ENCODE peak calls at places on chromosomes 1 and 21, in six cellular contexts. P is ovary, D is H1, A is heart left ventricle, X is transverse colon, J is K562. B is an unnamed sample. For H3K36me3, the result is how much of the 10 kb centered on the place peaks cover.

GRCh38 chr1:117290855-117291254 is 76.4 kb upstream of the MAN1A2 start:
- DNase-seq in P (no peak), D (no peak), A (no peak), X (no peak), J (no peak), B (no peak)

GRCh38 chr1:20357796-20358195 is 67.1 kb downstream of the VWA5B1 start:
- DNase-seq in P (no peak), D (no peak), A (no peak), X (no peak), J (no peak), B (peak)

GRCh38 chr21:41369105-41369914 is 7.5 kb downstream of the MX2 start:
- DNase-seq in P (peak), D (no peak), A (peak), X (no peak), J (no peak), B (peak)

GRCh38 chr1:75305051-75305450 is 170.9 kb downstream of the LHX8 start:
- DNase-seq in P (no peak), D (no peak), A (no peak), X (no peak), J (no peak), B (no peak)

GRCh38 chr1:175599212-175599681 is 144.1 kb downstream of the TNR start:
- DNase-seq in P (no peak), D (no peak), A (no peak), X (peak), J (no peak), B (peak)

GRCh38 chr1:12144236-12144635 is 22.6 kb upstream of the TNFRSF1B start:
- DNase-seq in P (peak), D (no peak), A (no peak), X (peak), J (no peak), B (peak)

GRCh38 chr1:22545126-22545525 is 18.2 kb upstream of the EPHA8 start:
- DNase-seq in P (no peak), D (no peak), A (no peak), X (no peak), J (no peak), B (no peak)

GRCh38 chr1:222910699-222911098 is 95.9 kb downstream of the DISP1 start:
- DNase-seq in P (no peak), D (no peak), A (no peak), X (no peak), J (no peak), B (no peak)

GRCh38 chr1:192826791-192827477 is 18.1 kb downstream of the RGS2 start:
- DNase-seq in P (no peak), D (no peak), A (no peak), X (no peak), J (no peak), B (no peak)

GRCh38 chr1:72296481-72296880 is 14.1 kb upstream of the NEGR1 start:
- DNase-seq in P (no peak), D (no peak), A (no peak), X (no peak), J (no peak), B (no peak)

GRCh38 chr21:44730028-44730395 is 18.6 kb upstream of the TSPEAR start:
- DNase-seq in P (no peak), D (no peak), A (no peak), X (no peak), J (no peak), B (no peak)

GRCh38 chr1:86436041-86436440 is 12.1 kb downstream of the CLCA2 start:
- DNase-seq in P (no peak), D (no peak), A (no peak), X (no peak), J (no peak), B (no peak)

GRCh38 chr1:53122847-53123461 is 19.5 kb downstream of the SLC1A7 start:
- DNase-seq in P (no peak), D (no peak), A (no peak), X (no peak), J (no peak), B (no peak)

GRCh38 chr1:186960866-186961265 is 132.1 kb downstream of the PLA2G4A start:
- DNase-seq in P (no peak), D (no peak), A (no peak), X (no peak), J (no peak), B (no peak)

GRCh38 chr1:60035925-60036324 is 37.6 kb downstream of the C1orf87 start:
- DNase-seq in P (no peak), D (no peak), A (no peak), X (no peak), J (no peak), B (no peak)

GRCh38 chr1:237690656-237691055 is 200.1 kb downstream of the ZP4 start:
- DNase-seq in P (no peak), D (no peak), A (no peak), X (no peak), J (no peak), B (no peak)

GRCh38 chr1:159214149-159214760 is 9.6 kb downstream of the ACKR1 start:
- DNase-seq in P (peak), D (no peak), A (no peak), X (peak), J (peak), B (peak)

GRCh38 chr1:31592132-31592531 is 15.8 kb downstream of the TINAGL1 start:
- DNase-seq in P (no peak), D (no peak), A (no peak), X (no peak), J (no peak), B (no peak)

GRCh38 chr1:219161371-219161975 is 12.2 kb upstream of the LYPLAL1 start:
- DNase-seq in P (no peak), D (no peak), A (no peak), X (no peak), J (no peak), B (no peak)

GRCh38 chr1:159931101-159931816 is 6.0 kb upstream of the TAGLN2 start:
- DNase-seq in P (no peak), D (no peak), A (no peak), X (no peak), J (no peak), B (peak)

GRCh38 chr1:48099011-48099550 is 101.9 kb upstream of the TRABD2B start:
- DNase-seq in P (no peak), D (no peak), A (no peak), X (no peak), J (no peak), B (no peak)

GRCh38 chr1:82371844-82372498 is 571.2 kb downstream of the ADGRL2 start:
- DNase-seq in P (no peak), D (no peak), A (no peak), X (no peak), J (no peak), B (no peak)

GRCh38 chr1:230104395-230105244 is 37.6 kb downstream of the GALNT2 start:
- DNase-seq in P (peak), D (peak), A (peak), X (peak), J (no peak), B (peak)

GRCh38 chr1:108831225-108831624 is 25.7 kb downstream of the AKNAD1 start:
- DNase-seq in P (no peak), D (no peak), A (no peak), X (no peak), J (no peak), B (no peak)

GRCh38 chr1:108832929-108833328 is 24.0 kb downstream of the AKNAD1 start:
- DNase-seq in P (no peak), D (no peak), A (no peak), X (no peak), J (no peak), B (no peak)

GRCh38 chr1:108828074-108828961 is 28.6 kb downstream of the AKNAD1 start:
- DNase-seq in P (peak), D (peak), A (peak), X (peak), J (peak), B (peak)

GRCh38 chr1:108829498-108829916 is 27.4 kb downstream of the AKNAD1 start:
- DNase-seq in P (no peak), D (no peak), A (no peak), X (no peak), J (no peak), B (no peak)

DNA sequence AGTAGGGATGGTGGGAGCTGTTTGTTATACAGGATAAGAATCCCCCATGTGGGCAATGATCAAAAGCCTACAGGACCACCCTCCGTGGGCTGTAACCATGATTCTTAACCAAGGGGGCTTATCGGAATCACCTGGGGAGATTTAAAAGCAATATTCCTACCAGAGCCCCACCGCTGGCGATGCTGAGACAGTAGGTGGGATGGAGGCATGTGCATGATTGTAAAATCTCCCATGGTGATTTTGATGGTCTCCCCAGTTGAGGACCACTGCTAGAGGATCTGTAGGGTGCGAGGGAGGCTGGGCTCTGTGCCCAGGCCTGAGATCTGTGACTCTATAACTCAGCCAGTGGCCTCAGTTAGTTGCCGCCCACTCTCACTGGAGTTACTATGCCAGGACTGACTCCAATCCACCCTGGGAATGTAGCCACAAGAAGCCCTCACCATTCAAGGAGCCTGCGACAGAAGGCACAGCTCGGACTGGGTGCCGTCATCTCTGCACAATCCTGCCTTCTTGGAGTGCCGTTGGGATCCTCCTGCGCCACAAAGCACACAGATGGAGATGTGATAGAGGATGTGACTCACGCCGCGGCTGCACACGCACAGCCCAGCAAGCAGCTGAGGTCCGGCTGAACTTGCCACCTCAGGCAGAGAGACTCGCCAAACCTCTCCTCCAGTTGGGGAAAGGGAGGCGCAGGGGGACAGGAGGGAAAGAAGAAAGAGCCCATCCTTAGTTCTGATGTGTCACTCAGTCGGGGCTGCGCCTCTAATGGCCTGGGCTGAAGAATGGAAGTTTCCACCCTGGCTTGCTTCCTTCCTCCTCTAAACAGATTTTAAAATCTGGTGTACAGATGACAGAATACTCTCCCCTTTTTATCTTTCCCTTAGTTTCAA is 26.5 kb downstream of the AKNAD1 start:
- DNase-seq in P (peak), D (no peak), A (peak), X (peak), J (peak), B (peak)
- TF ChIP-seq POLR2A in P (no peak), D (no peak), A (no peak), X (no peak), J (no peak), B (no peak)

DNA sequence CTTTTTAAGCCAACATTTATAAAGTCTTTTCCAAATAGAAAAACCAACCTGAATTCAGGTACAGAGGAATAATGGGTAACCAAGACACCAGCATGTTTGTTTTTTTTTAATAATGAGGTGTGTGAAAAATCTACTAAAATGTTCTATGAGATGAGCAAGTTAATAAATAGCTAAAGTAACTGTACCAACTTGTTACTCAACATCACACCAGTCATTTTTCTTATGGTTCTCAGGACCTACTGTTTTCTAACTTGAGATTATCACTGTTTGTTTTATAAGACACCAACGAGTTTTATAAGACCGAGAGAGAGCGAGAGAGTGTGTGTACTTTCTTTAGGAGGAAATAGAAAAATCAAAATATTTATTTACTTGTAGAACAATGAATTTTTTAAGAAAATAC is 12.4 kb downstream of the ELK4 start:
- DNase-seq in P (no peak), D (no peak), A (no peak), X (no peak), J (no peak), B (no peak)
- H3K36me3 ChIP-seq in P (under half), D (half or more), A (half or more), X (under half), J (half or more), B (half or more)

GRCh38 chr1:206909883-206910318 is 11.8 kb downstream of the FCMR start:
- DNase-seq in P (peak), D (no peak), A (no peak), X (no peak), J (no peak), B (no peak)
- H3K4me3 ChIP-seq in P (peak), D (peak), A (peak), X (peak), J (peak), B (peak)

GRCh38 chr1:62809788-62810187 is 25.9 kb downstream of the ATG4C start:
- DNase-seq in P (no peak), D (no peak), A (no peak), X (no peak), J (no peak), B (no peak)
- TF ChIP-seq POLR2A in P (no peak), D (no peak), A (no peak), X (no peak), J (no peak), B (no peak)

GRCh38 chr1:1218524-1219200 is 4.7 kb upstream of the TNFRSF4 start:
- DNase-seq in P (no peak), D (no peak), A (no peak), X (no peak), J (no peak), B (no peak)
- H3K36me3 ChIP-seq in P (under half), D (under half), A (half or more), X (under half), J (half or more), B (half or more)

DNA sequence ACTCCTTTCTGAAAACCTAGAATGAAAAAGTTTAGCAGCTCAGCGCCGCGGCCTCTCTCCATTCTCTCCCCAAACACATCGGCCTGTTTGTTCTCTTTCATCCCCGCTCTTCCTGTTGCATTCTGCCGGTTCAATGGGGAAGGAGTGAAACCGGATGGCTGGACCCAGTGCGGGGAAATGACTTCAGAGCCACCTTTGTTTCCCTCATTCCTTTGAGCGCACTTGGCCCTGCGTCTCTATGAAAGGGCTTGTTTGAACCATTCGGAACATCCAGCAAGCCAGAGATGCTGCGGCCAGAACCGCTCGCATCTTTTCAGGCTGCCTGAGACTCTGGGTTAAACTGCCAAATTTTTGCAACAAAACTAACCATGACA is 5.3 kb upstream of the OLIG1 start:
- DNase-seq in P (no peak), D (no peak), A (no peak), X (no peak), J (no peak), B (no peak)
- H3K4me3 ChIP-seq in P (no peak), D (no peak), A (no peak), X (no peak), J (no peak), B (no peak)

GRCh38 chr1:24415334-24415909 is at the start of gene NIPAL3:
- DNase-seq in P (peak), D (peak), A (peak), X (peak), J (peak), B (peak)
- TF ChIP-seq POLR2A in P (no peak), D (no peak), A (peak), X (peak), J (peak), B (no peak)

GRCh38 chr1:26754086-26754874 is 33.5 kb upstream of the PIGV start:
- DNase-seq in P (no peak), D (no peak), A (no peak), X (no peak), J (no peak), B (no peak)

GRCh38 chr1:26761217-26761616 is 26.5 kb upstream of the PIGV start:
- DNase-seq in P (no peak), D (no peak), A (no peak), X (no peak), J (no peak), B (no peak)

GRCh38 chr1:26758358-26758757 is 29.4 kb upstream of the PIGV start:
- DNase-seq in P (no peak), D (no peak), A (no peak), X (no peak), J (no peak), B (no peak)

GRCh38 chr1:26759531-26759930 is 28.2 kb upstream of the PIGV start:
- DNase-seq in P (no peak), D (no peak), A (no peak), X (no peak), J (no peak), B (no peak)
- H3K36me3 ChIP-seq in P (under half), D (half or more), A (half or more), X (under half), J (half or more), B (half or more)